ENCODE peak calls at places on chromosomes 4 and X, in six cellular contexts. One of them, this sample, is unnamed.

GRCh38 chr4:175947117-175947722 is 118.4 kb upstream of the WDR17 start:
- DNase-seq in activated naive CD4-positive, alpha-beta T cell treated with anti-CD3 and anti-CD28 coated beads, Interleukin-2, amount 50 U/mL, for 72 hours: no peak
- DNase-seq in nucleus accumbens: no peak
- DNase-seq in WTC11: no peak
- DNase-seq in activated naive CD8-positive, alpha-beta T cell treated with anti-CD3 and anti-CD28 coated beads, Interleukin-2, amount 10 ng/mL, durations not matched to agents 7 days and 5 days: no peak
- DNase-seq in transverse colon: no peak
- DNase-seq in this sample: no peak

GRCh38 chr4:173252024-173252935 is 81.9 kb downstream of the HMGB2 start:
- DNase-seq in transverse colon: peak; percentile 46
- DNase-seq in nucleus accumbens: peak; percentile 11
- DNase-seq in activated naive CD8-positive, alpha-beta T cell treated with anti-CD3 and anti-CD28 coated beads, Interleukin-2, amount 10 ng/mL, durations not matched to agents 7 days and 5 days: no peak
- DNase-seq in WTC11: peak; percentile 17
- DNase-seq in activated naive CD4-positive, alpha-beta T cell treated with anti-CD3 and anti-CD28 coated beads, Interleukin-2, amount 50 U/mL, for 72 hours: peak; percentile 5
- DNase-seq in this sample: peak; percentile 14

GRCh38 chr4:22962186-22962786 is 269.5 kb downstream of the GBA3 start:
- DNase-seq in WTC11: no peak
- DNase-seq in activated naive CD8-positive, alpha-beta T cell treated with anti-CD3 and anti-CD28 coated beads, Interleukin-2, amount 10 ng/mL, durations not matched to agents 7 days and 5 days: no peak
- DNase-seq in nucleus accumbens: no peak
- DNase-seq in activated naive CD4-positive, alpha-beta T cell treated with anti-CD3 and anti-CD28 coated beads, Interleukin-2, amount 50 U/mL, for 72 hours: no peak
- DNase-seq in transverse colon: no peak
- DNase-seq in this sample: peak; percentile 5

GRCh38 chr4:173257732-173258717 is 76.1 kb downstream of the HMGB2 start:
- DNase-seq in nucleus accumbens: peak; percentile 29
- DNase-seq in transverse colon: peak; percentile 62
- DNase-seq in activated naive CD4-positive, alpha-beta T cell treated with anti-CD3 and anti-CD28 coated beads, Interleukin-2, amount 50 U/mL, for 72 hours: peak; percentile 42
- DNase-seq in activated naive CD8-positive, alpha-beta T cell treated with anti-CD3 and anti-CD28 coated beads, Interleukin-2, amount 10 ng/mL, durations not matched to agents 7 days and 5 days: peak; percentile 40
- DNase-seq in WTC11: peak; percentile 77
- DNase-seq in this sample: peak; percentile 61

GRCh38 chr4:118712872-118713271 is 27.7 kb downstream of the METTL14 start:
- DNase-seq in WTC11: no peak
- DNase-seq in activated naive CD4-positive, alpha-beta T cell treated with anti-CD3 and anti-CD28 coated beads, Interleukin-2, amount 50 U/mL, for 72 hours: no peak
- DNase-seq in activated naive CD8-positive, alpha-beta T cell treated with anti-CD3 and anti-CD28 coated beads, Interleukin-2, amount 10 ng/mL, durations not matched to agents 7 days and 5 days: no peak
- DNase-seq in transverse colon: no peak
- DNase-seq in nucleus accumbens: no peak
- DNase-seq in this sample: no peak

GRCh38 chr4:56040842-56041241 is 92.1 kb downstream of the CEP135 start:
- DNase-seq in nucleus accumbens: no peak
- DNase-seq in activated naive CD8-positive, alpha-beta T cell treated with anti-CD3 and anti-CD28 coated beads, Interleukin-2, amount 10 ng/mL, durations not matched to agents 7 days and 5 days: no peak
- DNase-seq in transverse colon: no peak
- DNase-seq in activated naive CD4-positive, alpha-beta T cell treated with anti-CD3 and anti-CD28 coated beads, Interleukin-2, amount 50 U/mL, for 72 hours: no peak
- DNase-seq in WTC11: no peak
- DNase-seq in this sample: no peak

GRCh38 chrX:137227164-137227563 is 193.4 kb upstream of the GPR101 start:
- DNase-seq in activated naive CD4-positive, alpha-beta T cell treated with anti-CD3 and anti-CD28 coated beads, Interleukin-2, amount 50 U/mL, for 72 hours: no peak
- DNase-seq in nucleus accumbens: no peak
- DNase-seq in activated naive CD8-positive, alpha-beta T cell treated with anti-CD3 and anti-CD28 coated beads, Interleukin-2, amount 10 ng/mL, durations not matched to agents 7 days and 5 days: no peak
- DNase-seq in transverse colon: no peak
- DNase-seq in WTC11: no peak
- DNase-seq in this sample: no peak

GRCh38 chr4:140764785-140765392 is 8.7 kb upstream of the TBC1D9 start:
- DNase-seq in WTC11: no peak
- DNase-seq in activated naive CD4-positive, alpha-beta T cell treated with anti-CD3 and anti-CD28 coated beads, Interleukin-2, amount 50 U/mL, for 72 hours: no peak
- DNase-seq in activated naive CD8-positive, alpha-beta T cell treated with anti-CD3 and anti-CD28 coated beads, Interleukin-2, amount 10 ng/mL, durations not matched to agents 7 days and 5 days: no peak
- DNase-seq in transverse colon: no peak
- DNase-seq in nucleus accumbens: no peak
- DNase-seq in this sample: no peak

GRCh38 chr4:94253036-94253435 is 45.4 kb downstream of the SMARCAD1 start:
- DNase-seq in activated naive CD4-positive, alpha-beta T cell treated with anti-CD3 and anti-CD28 coated beads, Interleukin-2, amount 50 U/mL, for 72 hours: no peak
- DNase-seq in WTC11: no peak
- DNase-seq in activated naive CD8-positive, alpha-beta T cell treated with anti-CD3 and anti-CD28 coated beads, Interleukin-2, amount 10 ng/mL, durations not matched to agents 7 days and 5 days: no peak
- DNase-seq in nucleus accumbens: no peak
- DNase-seq in transverse colon: no peak
- DNase-seq in this sample: no peak

GRCh38 chrX:82589410-82589809 is 918.7 kb upstream of the POU3F4 start:
- DNase-seq in nucleus accumbens: no peak
- DNase-seq in WTC11: no peak
- DNase-seq in activated naive CD4-positive, alpha-beta T cell treated with anti-CD3 and anti-CD28 coated beads, Interleukin-2, amount 50 U/mL, for 72 hours: no peak
- DNase-seq in transverse colon: no peak
- DNase-seq in activated naive CD8-positive, alpha-beta T cell treated with anti-CD3 and anti-CD28 coated beads, Interleukin-2, amount 10 ng/mL, durations not matched to agents 7 days and 5 days: no peak
- DNase-seq in this sample: no peak

GRCh38 chr4:166252487-166253402 is 379.7 kb downstream of the TLL1 start:
- DNase-seq in activated naive CD4-positive, alpha-beta T cell treated with anti-CD3 and anti-CD28 coated beads, Interleukin-2, amount 50 U/mL, for 72 hours: no peak
- DNase-seq in activated naive CD8-positive, alpha-beta T cell treated with anti-CD3 and anti-CD28 coated beads, Interleukin-2, amount 10 ng/mL, durations not matched to agents 7 days and 5 days: no peak
- DNase-seq in transverse colon: no peak
- DNase-seq in WTC11: peak; percentile 38
- DNase-seq in nucleus accumbens: no peak
- DNase-seq in this sample: peak; percentile 6

GRCh38 chr4:181959121-181959520 is 284.1 kb upstream of the TENM3 start:
- DNase-seq in WTC11: no peak
- DNase-seq in transverse colon: no peak
- DNase-seq in nucleus accumbens: no peak
- DNase-seq in activated naive CD4-positive, alpha-beta T cell treated with anti-CD3 and anti-CD28 coated beads, Interleukin-2, amount 50 U/mL, for 72 hours: no peak
- DNase-seq in activated naive CD8-positive, alpha-beta T cell treated with anti-CD3 and anti-CD28 coated beads, Interleukin-2, amount 10 ng/mL, durations not matched to agents 7 days and 5 days: no peak
- DNase-seq in this sample: no peak

GRCh38 chr4:76087007-76087769 is 12.7 kb downstream of the ART3 start:
- DNase-seq in activated naive CD4-positive, alpha-beta T cell treated with anti-CD3 and anti-CD28 coated beads, Interleukin-2, amount 50 U/mL, for 72 hours: peak; percentile 11
- DNase-seq in WTC11: peak; percentile 56
- DNase-seq in activated naive CD8-positive, alpha-beta T cell treated with anti-CD3 and anti-CD28 coated beads, Interleukin-2, amount 10 ng/mL, durations not matched to agents 7 days and 5 days: no peak
- DNase-seq in transverse colon: peak; percentile 37
- DNase-seq in nucleus accumbens: peak; percentile 65
- DNase-seq in this sample: peak; percentile 38

GRCh38 chr4:10605746-10606482 is 78.7 kb downstream of the CLNK start:
- DNase-seq in activated naive CD4-positive, alpha-beta T cell treated with anti-CD3 and anti-CD28 coated beads, Interleukin-2, amount 50 U/mL, for 72 hours: no peak
- DNase-seq in WTC11: no peak
- DNase-seq in transverse colon: no peak
- DNase-seq in nucleus accumbens: no peak
- DNase-seq in activated naive CD8-positive, alpha-beta T cell treated with anti-CD3 and anti-CD28 coated beads, Interleukin-2, amount 10 ng/mL, durations not matched to agents 7 days and 5 days: no peak
- DNase-seq in this sample: no peak

GRCh38 chr4:71304289-71304850 is 34.5 kb upstream of the SLC4A4 start:
- DNase-seq in activated naive CD4-positive, alpha-beta T cell treated with anti-CD3 and anti-CD28 coated beads, Interleukin-2, amount 50 U/mL, for 72 hours: no peak
- DNase-seq in nucleus accumbens: no peak
- DNase-seq in transverse colon: no peak
- DNase-seq in WTC11: no peak
- DNase-seq in activated naive CD8-positive, alpha-beta T cell treated with anti-CD3 and anti-CD28 coated beads, Interleukin-2, amount 10 ng/mL, durations not matched to agents 7 days and 5 days: no peak
- DNase-seq in this sample: no peak

GRCh38 chr4:162683659-162684370 is 482.9 kb downstream of the NAF1 start:
- DNase-seq in transverse colon: no peak
- DNase-seq in WTC11: no peak
- DNase-seq in activated naive CD4-positive, alpha-beta T cell treated with anti-CD3 and anti-CD28 coated beads, Interleukin-2, amount 50 U/mL, for 72 hours: no peak
- DNase-seq in nucleus accumbens: no peak
- DNase-seq in activated naive CD8-positive, alpha-beta T cell treated with anti-CD3 and anti-CD28 coated beads, Interleukin-2, amount 10 ng/mL, durations not matched to agents 7 days and 5 days: no peak
- DNase-seq in this sample: no peak

GRCh38 chrX:1529756-1530155 is 7.2 kb downstream of the P2RY8 start:
- DNase-seq in WTC11: no peak
- DNase-seq in nucleus accumbens: no peak
- DNase-seq in transverse colon: no peak
- DNase-seq in activated naive CD8-positive, alpha-beta T cell treated with anti-CD3 and anti-CD28 coated beads, Interleukin-2, amount 10 ng/mL, durations not matched to agents 7 days and 5 days: no peak
- DNase-seq in activated naive CD4-positive, alpha-beta T cell treated with anti-CD3 and anti-CD28 coated beads, Interleukin-2, amount 50 U/mL, for 72 hours: no peak
- DNase-seq in this sample: no peak

GRCh38 chrX:23825675-23826074 is 42.7 kb downstream of the SAT1 start:
- DNase-seq in nucleus accumbens: no peak
- DNase-seq in transverse colon: no peak
- DNase-seq in activated naive CD8-positive, alpha-beta T cell treated with anti-CD3 and anti-CD28 coated beads, Interleukin-2, amount 10 ng/mL, durations not matched to agents 7 days and 5 days: no peak
- DNase-seq in activated naive CD4-positive, alpha-beta T cell treated with anti-CD3 and anti-CD28 coated beads, Interleukin-2, amount 50 U/mL, for 72 hours: no peak
- DNase-seq in WTC11: no peak
- DNase-seq in this sample: no peak

GRCh38 chr4:117621673-117622072 is 412.6 kb upstream of the NDST3 start:
- DNase-seq in transverse colon: no peak
- DNase-seq in WTC11: no peak
- DNase-seq in nucleus accumbens: no peak
- DNase-seq in activated naive CD4-positive, alpha-beta T cell treated with anti-CD3 and anti-CD28 coated beads, Interleukin-2, amount 50 U/mL, for 72 hours: no peak
- DNase-seq in activated naive CD8-positive, alpha-beta T cell treated with anti-CD3 and anti-CD28 coated beads, Interleukin-2, amount 10 ng/mL, durations not matched to agents 7 days and 5 days: no peak
- DNase-seq in this sample: no peak

GRCh38 chr4:110631582-110632505 is 9.0 kb upstream of the PITX2 start:
- DNase-seq in activated naive CD4-positive, alpha-beta T cell treated with anti-CD3 and anti-CD28 coated beads, Interleukin-2, amount 50 U/mL, for 72 hours: no peak
- DNase-seq in nucleus accumbens: peak; percentile 61
- DNase-seq in WTC11: peak; percentile 86
- DNase-seq in activated naive CD8-positive, alpha-beta T cell treated with anti-CD3 and anti-CD28 coated beads, Interleukin-2, amount 10 ng/mL, durations not matched to agents 7 days and 5 days: peak; percentile 41
- DNase-seq in transverse colon: peak; percentile 70
- DNase-seq in this sample: peak; percentile 84

GRCh38 chrX:109922183-109922582 is 80.7 kb upstream of the TMEM164 start:
- DNase-seq in activated naive CD8-positive, alpha-beta T cell treated with anti-CD3 and anti-CD28 coated beads, Interleukin-2, amount 10 ng/mL, durations not matched to agents 7 days and 5 days: no peak
- DNase-seq in nucleus accumbens: no peak
- DNase-seq in transverse colon: no peak
- DNase-seq in activated naive CD4-positive, alpha-beta T cell treated with anti-CD3 and anti-CD28 coated beads, Interleukin-2, amount 50 U/mL, for 72 hours: no peak
- DNase-seq in WTC11: no peak
- DNase-seq in this sample: no peak

GRCh38 chrX:153804621-153805020 is 10.2 kb downstream of the SSR4 start:
- DNase-seq in transverse colon: no peak
- DNase-seq in WTC11: no peak
- DNase-seq in activated naive CD4-positive, alpha-beta T cell treated with anti-CD3 and anti-CD28 coated beads, Interleukin-2, amount 50 U/mL, for 72 hours: no peak
- DNase-seq in activated naive CD8-positive, alpha-beta T cell treated with anti-CD3 and anti-CD28 coated beads, Interleukin-2, amount 10 ng/mL, durations not matched to agents 7 days and 5 days: no peak
- DNase-seq in nucleus accumbens: no peak
- DNase-seq in this sample: no peak

GRCh38 chr4:180539284-180539683 is 1703.9 kb upstream of the TENM3 start:
- DNase-seq in nucleus accumbens: no peak
- DNase-seq in WTC11: no peak
- DNase-seq in activated naive CD8-positive, alpha-beta T cell treated with anti-CD3 and anti-CD28 coated beads, Interleukin-2, amount 10 ng/mL, durations not matched to agents 7 days and 5 days: no peak
- DNase-seq in activated naive CD4-positive, alpha-beta T cell treated with anti-CD3 and anti-CD28 coated beads, Interleukin-2, amount 50 U/mL, for 72 hours: no peak
- DNase-seq in transverse colon: no peak
- DNase-seq in this sample: no peak

GRCh38 chr4:7938513-7939376 is 916 bp downstream of the AFAP1 start:
- DNase-seq in WTC11: peak; percentile 36
- DNase-seq in nucleus accumbens: no peak
- DNase-seq in activated naive CD8-positive, alpha-beta T cell treated with anti-CD3 and anti-CD28 coated beads, Interleukin-2, amount 10 ng/mL, durations not matched to agents 7 days and 5 days: peak; percentile 18
- DNase-seq in activated naive CD4-positive, alpha-beta T cell treated with anti-CD3 and anti-CD28 coated beads, Interleukin-2, amount 50 U/mL, for 72 hours: no peak
- DNase-seq in transverse colon: peak; percentile 32
- DNase-seq in this sample: peak; percentile 54

GRCh38 chr4:25180524-25181131 is 20.4 kb upstream of the SEPSECS start:
- DNase-seq in activated naive CD4-positive, alpha-beta T cell treated with anti-CD3 and anti-CD28 coated beads, Interleukin-2, amount 50 U/mL, for 72 hours: peak; percentile 33
- DNase-seq in transverse colon: peak; percentile 20
- DNase-seq in WTC11: peak; percentile 28
- DNase-seq in nucleus accumbens: no peak
- DNase-seq in activated naive CD8-positive, alpha-beta T cell treated with anti-CD3 and anti-CD28 coated beads, Interleukin-2, amount 10 ng/mL, durations not matched to agents 7 days and 5 days: no peak
- DNase-seq in this sample: peak; percentile 21

GRCh38 chr4:129239088-129239487 is 143.1 kb downstream of the C4orf33 start:
- DNase-seq in transverse colon: peak; percentile 35
- DNase-seq in activated naive CD8-positive, alpha-beta T cell treated with anti-CD3 and anti-CD28 coated beads, Interleukin-2, amount 10 ng/mL, durations not matched to agents 7 days and 5 days: no peak
- DNase-seq in WTC11: no peak
- DNase-seq in nucleus accumbens: no peak
- DNase-seq in activated naive CD4-positive, alpha-beta T cell treated with anti-CD3 and anti-CD28 coated beads, Interleukin-2, amount 50 U/mL, for 72 hours: no peak
- DNase-seq in this sample: no peak

GRCh38 chr4:27154706-27155105 is 294.1 kb downstream of the STIM2 start:
- DNase-seq in activated naive CD4-positive, alpha-beta T cell treated with anti-CD3 and anti-CD28 coated beads, Interleukin-2, amount 50 U/mL, for 72 hours: no peak
- DNase-seq in nucleus accumbens: no peak
- DNase-seq in WTC11: no peak
- DNase-seq in activated naive CD8-positive, alpha-beta T cell treated with anti-CD3 and anti-CD28 coated beads, Interleukin-2, amount 10 ng/mL, durations not matched to agents 7 days and 5 days: no peak
- DNase-seq in transverse colon: no peak
- DNase-seq in this sample: no peak

GRCh38 chr4:41184009-41184408 is 30.3 kb downstream of the APBB2 start:
- DNase-seq in transverse colon: no peak
- DNase-seq in WTC11: no peak
- DNase-seq in activated naive CD4-positive, alpha-beta T cell treated with anti-CD3 and anti-CD28 coated beads, Interleukin-2, amount 50 U/mL, for 72 hours: no peak
- DNase-seq in activated naive CD8-positive, alpha-beta T cell treated with anti-CD3 and anti-CD28 coated beads, Interleukin-2, amount 10 ng/mL, durations not matched to agents 7 days and 5 days: no peak
- DNase-seq in nucleus accumbens: no peak
- DNase-seq in this sample: no peak

GRCh38 chr4:149676076-149676475 is 139.6 kb downstream of the IQCM start:
- DNase-seq in nucleus accumbens: no peak
- DNase-seq in transverse colon: no peak
- DNase-seq in activated naive CD8-positive, alpha-beta T cell treated with anti-CD3 and anti-CD28 coated beads, Interleukin-2, amount 10 ng/mL, durations not matched to agents 7 days and 5 days: no peak
- DNase-seq in WTC11: no peak
- DNase-seq in activated naive CD4-positive, alpha-beta T cell treated with anti-CD3 and anti-CD28 coated beads, Interleukin-2, amount 50 U/mL, for 72 hours: no peak
- DNase-seq in this sample: no peak

This sample was measured in nephron progenitor cell.